ENCODE peak calls at places on chromosomes 16 and 17, in six cellular contexts. One of them, this sample, is unnamed.

GRCh38 chr17:21282231-21282630 is 2.3 kb upstream of the MAP2K3 start:
- DNase-seq in NCI-H345: no peak
- DNase-seq in lower lobe of right lung: no peak
- DNase-seq in sigmoid colon: peak
- DNase-seq in T47D: no peak
- DNase-seq in spleen: no peak
- DNase-seq in this sample: no peak

GRCh38 chr16:17448640-17449638 is 21.8 kb downstream of the XYLT1 start:
- DNase-seq in T47D: no peak
- DNase-seq in lower lobe of right lung: peak
- DNase-seq in spleen: peak
- DNase-seq in sigmoid colon: no peak
- DNase-seq in NCI-H345: no peak
- DNase-seq in this sample: peak

GRCh38 chr17:49746791-49747490 is 17.0 kb downstream of the FAM117A start:
- DNase-seq in spleen: no peak
- DNase-seq in NCI-H345: no peak
- DNase-seq in sigmoid colon: no peak
- DNase-seq in lower lobe of right lung: no peak
- DNase-seq in T47D: no peak
- DNase-seq in this sample: peak

GRCh38 chr16:51017969-51018368 is 133.1 kb downstream of the SALL1 start:
- DNase-seq in spleen: no peak
- DNase-seq in sigmoid colon: no peak
- DNase-seq in T47D: no peak
- DNase-seq in lower lobe of right lung: no peak
- DNase-seq in NCI-H345: no peak
- DNase-seq in this sample: no peak

GRCh38 chr17:43931062-43931571 is 11.2 kb downstream of the PPY start:
- DNase-seq in NCI-H345: no peak
- DNase-seq in lower lobe of right lung: no peak
- DNase-seq in sigmoid colon: no peak
- DNase-seq in spleen: no peak
- DNase-seq in T47D: no peak
- DNase-seq in this sample: no peak

GRCh38 chr17:72387487-72387886 is 266.7 kb downstream of the SOX9 start:
- DNase-seq in spleen: no peak
- DNase-seq in NCI-H345: no peak
- DNase-seq in lower lobe of right lung: no peak
- DNase-seq in T47D: no peak
- DNase-seq in sigmoid colon: no peak
- DNase-seq in this sample: no peak

GRCh38 chr17:142102-142661 is 4.8 kb downstream of the SCGB1C2 start:
- DNase-seq in T47D: peak
- DNase-seq in NCI-H345: no peak
- DNase-seq in spleen: peak
- DNase-seq in lower lobe of right lung: peak
- DNase-seq in sigmoid colon: peak
- DNase-seq in this sample: no peak

GRCh38 chr17:1374426-1375177 is 25.4 kb downstream of the YWHAE start:
- DNase-seq in lower lobe of right lung: no peak
- DNase-seq in T47D: no peak
- DNase-seq in NCI-H345: no peak
- DNase-seq in spleen: no peak
- DNase-seq in sigmoid colon: no peak
- DNase-seq in this sample: no peak

GRCh38 chr16:67441289-67441753 is 10.4 kb downstream of the HSD11B2 start:
- DNase-seq in sigmoid colon: no peak
- DNase-seq in NCI-H345: peak
- DNase-seq in spleen: no peak
- DNase-seq in lower lobe of right lung: peak
- DNase-seq in T47D: no peak
- DNase-seq in this sample: no peak

GRCh38 chr16:57444711-57445110 is 2.5 kb downstream of the CIAPIN1 start:
- DNase-seq in NCI-H345: no peak
- DNase-seq in spleen: no peak
- DNase-seq in T47D: no peak
- DNase-seq in sigmoid colon: no peak
- DNase-seq in lower lobe of right lung: no peak
- DNase-seq in this sample: no peak

GRCh38 chr17:44005865-44006580 is 1.6 kb downstream of the NAGS start:
- DNase-seq in spleen: peak
- DNase-seq in NCI-H345: peak
- DNase-seq in T47D: no peak
- DNase-seq in lower lobe of right lung: peak
- DNase-seq in sigmoid colon: no peak
- DNase-seq in this sample: peak

GRCh38 chr16:667780-668518 is at the start of gene RHOT2:
- DNase-seq in NCI-H345: peak
- DNase-seq in spleen: peak
- DNase-seq in sigmoid colon: peak
- DNase-seq in T47D: peak
- DNase-seq in lower lobe of right lung: peak
- DNase-seq in this sample: peak

GRCh38 chr17:79923974-79924638 is 84.9 kb upstream of the CBX4 start:
- DNase-seq in T47D: peak
- DNase-seq in NCI-H345: peak
- DNase-seq in sigmoid colon: no peak
- DNase-seq in lower lobe of right lung: no peak
- DNase-seq in spleen: no peak
- DNase-seq in this sample: no peak

GRCh38 chr16:11151156-11151904 is 104.7 kb downstream of the SOCS1 start:
- DNase-seq in NCI-H345: peak
- DNase-seq in spleen: peak
- DNase-seq in T47D: no peak
- DNase-seq in lower lobe of right lung: no peak
- DNase-seq in sigmoid colon: no peak
- DNase-seq in this sample: no peak

GRCh38 chr17:74892013-74892841 is 1.2 kb downstream of the FADS6 start:
- DNase-seq in spleen: no peak
- DNase-seq in NCI-H345: no peak
- DNase-seq in sigmoid colon: no peak
- DNase-seq in T47D: no peak
- DNase-seq in lower lobe of right lung: no peak
- DNase-seq in this sample: no peak

GRCh38 chr17:2975469-2975958 is 87.9 kb downstream of the OR1D5 start:
- DNase-seq in T47D: peak
- DNase-seq in NCI-H345: no peak
- DNase-seq in lower lobe of right lung: no peak
- DNase-seq in spleen: no peak
- DNase-seq in sigmoid colon: peak
- DNase-seq in this sample: no peak

GRCh38 chr17:73827627-73828241 is 183.5 kb upstream of the SDK2 start:
- DNase-seq in NCI-H345: no peak
- DNase-seq in lower lobe of right lung: no peak
- DNase-seq in T47D: peak
- DNase-seq in sigmoid colon: peak
- DNase-seq in spleen: peak
- DNase-seq in this sample: no peak

GRCh38 chr17:40321502-40322416 is 12.8 kb downstream of the RARA start:
- DNase-seq in NCI-H345: peak
- DNase-seq in spleen: peak
- DNase-seq in lower lobe of right lung: no peak
- DNase-seq in T47D: no peak
- DNase-seq in sigmoid colon: peak
- DNase-seq in this sample: no peak

GRCh38 chr17:50056217-50056960 is 479 bp downstream of the ITGA3 start:
- DNase-seq in NCI-H345: peak
- DNase-seq in lower lobe of right lung: peak
- DNase-seq in sigmoid colon: peak
- DNase-seq in T47D: peak
- DNase-seq in spleen: peak
- DNase-seq in this sample: peak

GRCh38 chr16:23452221-23452571 is 793 bp downstream of the COG7 start:
- DNase-seq in sigmoid colon: no peak
- DNase-seq in T47D: no peak
- DNase-seq in NCI-H345: no peak
- DNase-seq in lower lobe of right lung: no peak
- DNase-seq in spleen: no peak
- DNase-seq in this sample: no peak

GRCh38 chr16:3761375-3762079 is 44.2 kb upstream of the TRAP1 start:
- DNase-seq in spleen: no peak
- DNase-seq in sigmoid colon: no peak
- DNase-seq in T47D: no peak
- DNase-seq in lower lobe of right lung: no peak
- DNase-seq in NCI-H345: no peak
- DNase-seq in this sample: no peak

GRCh38 chr16:74521691-74522090 is 85.2 kb downstream of the GLG1 start:
- DNase-seq in NCI-H345: no peak
- DNase-seq in spleen: no peak
- DNase-seq in sigmoid colon: no peak
- DNase-seq in lower lobe of right lung: no peak
- DNase-seq in T47D: no peak
- DNase-seq in this sample: no peak

GRCh38 chr16:10558746-10559641 is 21.4 kb downstream of the EMP2 start:
- DNase-seq in sigmoid colon: peak
- DNase-seq in spleen: peak
- DNase-seq in NCI-H345: no peak
- DNase-seq in lower lobe of right lung: peak
- DNase-seq in T47D: peak
- DNase-seq in this sample: no peak

GRCh38 chr16:47475786-47476185 is 14.7 kb downstream of the PHKB start:
- DNase-seq in spleen: no peak
- DNase-seq in sigmoid colon: no peak
- DNase-seq in T47D: peak
- DNase-seq in lower lobe of right lung: no peak
- DNase-seq in NCI-H345: no peak
- DNase-seq in this sample: no peak

This sample was measured in naive B cell.